ENCODE peak calls at places on chromosomes 6 and 20, in five cellular contexts. One of them, this sample, is unnamed.
A peak's percentile ranks its signal among the peaks of the same experiment; 100 is the strongest.

GRCh38 chr6:85078071-85078470 is 313.7 kb upstream of the TBX18 start:
- DNase-seq in mesothelial cell of epicardium: no peak
- DNase-seq in GM19239: no peak
- DNase-seq in stimulated activated CD8-positive, alpha-beta memory T cell treated with anti-CD3 and anti-CD28 coated beads, Interleukin-2, amount 100 ng/mL, for 1 hour: no peak
- DNase-seq in body of pancreas: no peak
- DNase-seq in this sample: no peak

GRCh38 chr20:8133816-8134451 is 1.9 kb downstream of the PLCB1 start:
- DNase-seq in body of pancreas: no peak
- DNase-seq in mesothelial cell of epicardium: no peak
- DNase-seq in GM19239: no peak
- DNase-seq in stimulated activated CD8-positive, alpha-beta memory T cell treated with anti-CD3 and anti-CD28 coated beads, Interleukin-2, amount 100 ng/mL, for 1 hour: no peak
- DNase-seq in this sample: no peak

GRCh38 chr20:24768226-24768625 is 180.8 kb upstream of the CST7 start:
- DNase-seq in mesothelial cell of epicardium: no peak
- DNase-seq in stimulated activated CD8-positive, alpha-beta memory T cell treated with anti-CD3 and anti-CD28 coated beads, Interleukin-2, amount 100 ng/mL, for 1 hour: no peak
- DNase-seq in body of pancreas: no peak
- DNase-seq in GM19239: no peak
- DNase-seq in this sample: no peak

GRCh38 chr6:168637853-168638252 is 196.9 kb downstream of the SMOC2 start:
- DNase-seq in stimulated activated CD8-positive, alpha-beta memory T cell treated with anti-CD3 and anti-CD28 coated beads, Interleukin-2, amount 100 ng/mL, for 1 hour: no peak
- DNase-seq in GM19239: no peak
- DNase-seq in mesothelial cell of epicardium: no peak
- DNase-seq in body of pancreas: no peak
- DNase-seq in this sample: no peak

GRCh38 chr6:13769034-13769654 is 45.2 kb downstream of the MCUR1 start:
- DNase-seq in stimulated activated CD8-positive, alpha-beta memory T cell treated with anti-CD3 and anti-CD28 coated beads, Interleukin-2, amount 100 ng/mL, for 1 hour: no peak
- DNase-seq in GM19239: no peak
- DNase-seq in body of pancreas: no peak
- DNase-seq in mesothelial cell of epicardium: no peak
- DNase-seq in this sample: no peak

GRCh38 chr20:3728354-3728753 is 4.1 kb upstream of the HSPA12B start:
- DNase-seq in stimulated activated CD8-positive, alpha-beta memory T cell treated with anti-CD3 and anti-CD28 coated beads, Interleukin-2, amount 100 ng/mL, for 1 hour: no peak
- DNase-seq in mesothelial cell of epicardium: no peak
- DNase-seq in body of pancreas: no peak
- DNase-seq in GM19239: no peak
- DNase-seq in this sample: no peak

GRCh38 chr20:47150403-47151152 is 205.9 kb downstream of the ZMYND8 start:
- DNase-seq in body of pancreas: peak; percentile 47
- DNase-seq in GM19239: peak; percentile 30
- DNase-seq in mesothelial cell of epicardium: no peak
- DNase-seq in stimulated activated CD8-positive, alpha-beta memory T cell treated with anti-CD3 and anti-CD28 coated beads, Interleukin-2, amount 100 ng/mL, for 1 hour: no peak
- DNase-seq in this sample: peak; percentile 3

GRCh38 chr6:28408076-28408802 is 8.7 kb upstream of the ZSCAN12 start:
- DNase-seq in stimulated activated CD8-positive, alpha-beta memory T cell treated with anti-CD3 and anti-CD28 coated beads, Interleukin-2, amount 100 ng/mL, for 1 hour: no peak
- DNase-seq in mesothelial cell of epicardium: no peak
- DNase-seq in GM19239: no peak
- DNase-seq in body of pancreas: no peak
- DNase-seq in this sample: no peak

GRCh38 chr20:4513720-4514119 is 208.0 kb upstream of the PRND start:
- DNase-seq in body of pancreas: no peak
- DNase-seq in mesothelial cell of epicardium: no peak
- DNase-seq in stimulated activated CD8-positive, alpha-beta memory T cell treated with anti-CD3 and anti-CD28 coated beads, Interleukin-2, amount 100 ng/mL, for 1 hour: no peak
- DNase-seq in GM19239: no peak
- DNase-seq in this sample: no peak

GRCh38 chr20:41162396-41162795 is 25.1 kb downstream of the PLCG1 start:
- DNase-seq in mesothelial cell of epicardium: no peak
- DNase-seq in body of pancreas: no peak
- DNase-seq in stimulated activated CD8-positive, alpha-beta memory T cell treated with anti-CD3 and anti-CD28 coated beads, Interleukin-2, amount 100 ng/mL, for 1 hour: no peak
- DNase-seq in GM19239: no peak
- DNase-seq in this sample: no peak

GRCh38 chr6:37554480-37554819 is 54.8 kb upstream of the CCDC167 start:
- DNase-seq in GM19239: no peak
- DNase-seq in stimulated activated CD8-positive, alpha-beta memory T cell treated with anti-CD3 and anti-CD28 coated beads, Interleukin-2, amount 100 ng/mL, for 1 hour: no peak
- DNase-seq in body of pancreas: no peak
- DNase-seq in mesothelial cell of epicardium: no peak
- DNase-seq in this sample: no peak

GRCh38 chr6:16999486-17000436 is 102.1 kb upstream of the STMND1 start:
- DNase-seq in stimulated activated CD8-positive, alpha-beta memory T cell treated with anti-CD3 and anti-CD28 coated beads, Interleukin-2, amount 100 ng/mL, for 1 hour: no peak
- DNase-seq in body of pancreas: no peak
- DNase-seq in GM19239: no peak
- DNase-seq in mesothelial cell of epicardium: no peak
- DNase-seq in this sample: no peak

GRCh38 chr6:113077794-113078193 is 730.7 kb downstream of the RFPL4B start:
- DNase-seq in GM19239: no peak
- DNase-seq in mesothelial cell of epicardium: no peak
- DNase-seq in body of pancreas: no peak
- DNase-seq in stimulated activated CD8-positive, alpha-beta memory T cell treated with anti-CD3 and anti-CD28 coated beads, Interleukin-2, amount 100 ng/mL, for 1 hour: no peak
- DNase-seq in this sample: no peak

GRCh38 chr6:127932708-127933107 is 31.9 kb upstream of the THEMIS start:
- DNase-seq in GM19239: no peak
- DNase-seq in mesothelial cell of epicardium: no peak
- DNase-seq in body of pancreas: no peak
- DNase-seq in stimulated activated CD8-positive, alpha-beta memory T cell treated with anti-CD3 and anti-CD28 coated beads, Interleukin-2, amount 100 ng/mL, for 1 hour: no peak
- DNase-seq in this sample: no peak

GRCh38 chr20:17875106-17875980 is 93.3 kb downstream of the SNX5 start:
- DNase-seq in GM19239: no peak
- DNase-seq in stimulated activated CD8-positive, alpha-beta memory T cell treated with anti-CD3 and anti-CD28 coated beads, Interleukin-2, amount 100 ng/mL, for 1 hour: no peak
- DNase-seq in body of pancreas: peak; percentile 97
- DNase-seq in mesothelial cell of epicardium: no peak
- DNase-seq in this sample: no peak

GRCh38 chr6:9428416-9429172 is 986.3 kb downstream of the TFAP2A start:
- DNase-seq in mesothelial cell of epicardium: no peak
- DNase-seq in body of pancreas: no peak
- DNase-seq in stimulated activated CD8-positive, alpha-beta memory T cell treated with anti-CD3 and anti-CD28 coated beads, Interleukin-2, amount 100 ng/mL, for 1 hour: no peak
- DNase-seq in GM19239: no peak
- DNase-seq in this sample: no peak

GRCh38 chr6:167268683-167269280 is 22.3 kb upstream of the UNC93A start:
- DNase-seq in mesothelial cell of epicardium: no peak
- DNase-seq in body of pancreas: no peak
- DNase-seq in stimulated activated CD8-positive, alpha-beta memory T cell treated with anti-CD3 and anti-CD28 coated beads, Interleukin-2, amount 100 ng/mL, for 1 hour: no peak
- DNase-seq in GM19239: no peak
- DNase-seq in this sample: no peak

GRCh38 chr6:133621751-133622150 is 267.2 kb upstream of the TCF21 start:
- DNase-seq in GM19239: no peak
- DNase-seq in stimulated activated CD8-positive, alpha-beta memory T cell treated with anti-CD3 and anti-CD28 coated beads, Interleukin-2, amount 100 ng/mL, for 1 hour: no peak
- DNase-seq in body of pancreas: no peak
- DNase-seq in mesothelial cell of epicardium: no peak
- DNase-seq in this sample: no peak

GRCh38 chr20:40945754-40946451 is 82.7 kb upstream of the TOP1 start:
- DNase-seq in stimulated activated CD8-positive, alpha-beta memory T cell treated with anti-CD3 and anti-CD28 coated beads, Interleukin-2, amount 100 ng/mL, for 1 hour: no peak
- DNase-seq in GM19239: no peak
- DNase-seq in mesothelial cell of epicardium: peak; percentile 47
- DNase-seq in body of pancreas: peak; percentile 26
- DNase-seq in this sample: no peak

GRCh38 chr6:167683028-167683862 is 143.5 kb upstream of the AFDN start:
- DNase-seq in mesothelial cell of epicardium: no peak
- DNase-seq in stimulated activated CD8-positive, alpha-beta memory T cell treated with anti-CD3 and anti-CD28 coated beads, Interleukin-2, amount 100 ng/mL, for 1 hour: no peak
- DNase-seq in body of pancreas: peak; percentile 62
- DNase-seq in GM19239: no peak
- DNase-seq in this sample: no peak

This sample was measured in GM12864.